ENCODE peak calls at places on chromosomes 12 and 14, in five cellular contexts. T is astrocyte of the hippocampus; M is H4; E is stimulated activated CD8-positive, alpha-beta memory T cell treated with anti-CD3 and anti-CD28 coated beads, Interleukin-2, amount 100 ng/mL, for 1 hour; W is DMS153. X is an unnamed sample.

GRCh38 chr14:68248481-68249255 is 429.1 kb downstream of the RAD51B start:
- DNase-seq in T (peak), M (peak), E (no peak), W (peak), X (peak)

GRCh38 chr14:41607119-41607785 is 576 bp downstream of the LRFN5 start:
- DNase-seq in T (peak), M (no peak), E (no peak), W (no peak), X (no peak)

GRCh38 chr12:129331356-129332085 is 478.2 kb downstream of the GLT1D1 start:
- DNase-seq in T (peak), M (no peak), E (no peak), W (no peak), X (no peak)

GRCh38 chr14:22598896-22599244 is 770 bp downstream of the ABHD4 start:
- DNase-seq in T (peak), M (peak), E (peak), W (peak), X (no peak)

GRCh38 chr14:104550849-104551728 is 28.5 kb upstream of the C14orf180 start:
- DNase-seq in T (no peak), M (no peak), E (no peak), W (no peak), X (no peak)

GRCh38 chr12:22684526-22685118 is 59.7 kb downstream of the ETNK1 start:
- DNase-seq in T (peak), M (peak), E (no peak), W (no peak), X (no peak)

GRCh38 chr12:54213084-54213483 is 24.3 kb upstream of the SMUG1 start:
- DNase-seq in T (no peak), M (no peak), E (no peak), W (no peak), X (no peak)

GRCh38 chr12:13208533-13209278 is 12.2 kb downstream of the EMP1 start:
- DNase-seq in T (peak), M (peak), E (no peak), W (no peak), X (no peak)

GRCh38 chr14:75648066-75648838 is 12.4 kb downstream of the ERG28 start:
- DNase-seq in T (peak), M (peak), E (no peak), W (no peak), X (peak)

GRCh38 chr14:104280902-104281767 is 142.7 kb downstream of the KIF26A start:
- DNase-seq in T (no peak), M (no peak), E (no peak), W (no peak), X (no peak)

GRCh38 chr12:102960766-102961487 is 3.5 kb downstream of the ASCL1 start:
- DNase-seq in T (peak), M (no peak), E (no peak), W (peak), X (peak)

GRCh38 chr14:68668028-68668427 is 124.8 kb downstream of the ZFP36L1 start:
- DNase-seq in T (no peak), M (no peak), E (no peak), W (no peak), X (no peak)

GRCh38 chr12:103858953-103859601 is 18.0 kb upstream of the NT5DC3 start:
- DNase-seq in T (peak), M (peak), E (no peak), W (no peak), X (no peak)

GRCh38 chr12:122928891-122929538 is 33.1 kb upstream of the VPS37B start:
- DNase-seq in T (no peak), M (no peak), E (no peak), W (no peak), X (no peak)

GRCh38 chr14:71742491-71742890 is 189.7 kb upstream of the RGS6 start:
- DNase-seq in T (no peak), M (no peak), E (no peak), W (no peak), X (no peak)

GRCh38 chr14:94050231-94050880 is 24.2 kb downstream of the OTUB2 start:
- DNase-seq in T (no peak), M (no peak), E (no peak), W (no peak), X (no peak)

GRCh38 chr14:74515891-74516412 is 22.4 kb downstream of the ISCA2 start:
- DNase-seq in T (no peak), M (no peak), E (no peak), W (no peak), X (no peak)

GRCh38 chr12:121582583-121583333 is 1.9 kb upstream of the KDM2B start:
- DNase-seq in T (peak), M (no peak), E (no peak), W (no peak), X (no peak)

GRCh38 chr12:3564411-3564810 is 73.4 kb downstream of the PRMT8 start:
- DNase-seq in T (no peak), M (no peak), E (no peak), W (no peak), X (no peak)

GRCh38 chr12:11797317-11797913 is 147.9 kb downstream of the ETV6 start:
- DNase-seq in T (peak), M (peak), E (no peak), W (no peak), X (no peak)

GRCh38 chr14:21647380-21647779 is 6.3 kb upstream of the OR4E2 start:
- DNase-seq in T (no peak), M (peak), E (no peak), W (no peak), X (no peak)

GRCh38 chr14:56199095-56199975 is 81.1 kb downstream of the PELI2 start:
- DNase-seq in T (peak), M (peak), E (no peak), W (peak), X (peak)

GRCh38 chr14:92341791-92342190 is 18.8 kb downstream of the SLC24A4 start:
- DNase-seq in T (no peak), M (no peak), E (no peak), W (no peak), X (no peak)

GRCh38 chr14:58731465-58732330 is 93.9 kb downstream of the DACT1 start:
- DNase-seq in T (peak), M (peak), E (no peak), W (no peak), X (no peak)

GRCh38 chr14:86712727-86713126 is 1182.8 kb downstream of the FLRT2 start:
- DNase-seq in T (peak), M (no peak), E (no peak), W (no peak), X (no peak)

GRCh38 chr12:26629864-26630263 is 203.1 kb downstream of the ITPR2 start:
- DNase-seq in T (peak), M (no peak), E (no peak), W (no peak), X (no peak)

GRCh38 chr12:6839482-6840201 is 1.1 kb upstream of the GNB3 start:
- DNase-seq in T (no peak), M (no peak), E (no peak), W (no peak), X (no peak)

GRCh38 chr12:4664111-4664510 is 15.2 kb downstream of the NDUFA9 start:
- DNase-seq in T (peak), M (peak), E (no peak), W (no peak), X (no peak)

GRCh38 chr14:36194645-36195044 is 18.1 kb upstream of the PTCSC3 start:
- DNase-seq in T (no peak), M (no peak), E (no peak), W (no peak), X (no peak)

GRCh38 chr14:23259412-23259811 is 21.7 kb downstream of the RNF212B start:
- DNase-seq in T (no peak), M (no peak), E (no peak), W (no peak), X (no peak)

GRCh38 chr14:99841436-99842071 is 48.3 kb downstream of the EML1 start:
- DNase-seq in T (no peak), M (no peak), E (no peak), W (no peak), X (no peak)

GRCh38 chr12:110934093-110934852 is 13.9 kb upstream of the MYL2 start:
- DNase-seq in T (peak), M (no peak), E (no peak), W (no peak), X (no peak)

GRCh38 chr12:104462931-104463339 is 6.2 kb downstream of the CHST11 start:
- DNase-seq in T (no peak), M (no peak), E (no peak), W (no peak), X (no peak)

GRCh38 chr14:72543325-72543724 is 350.6 kb downstream of the DPF3 start:
- DNase-seq in T (no peak), M (peak), E (no peak), W (no peak), X (no peak)